ENCODE peak calls at places on chromosomes 3 and 15, in five cellular contexts. C is GM23248, I is IMR-90, Z is upper lobe of right lung, Q is A549. R is an unnamed sample. For H3K4me1, the result is how much of the 10 kb centered on the place peaks cover.

GRCh38 chr3:48314542-48314941 is 18.9 kb downstream of the SPINK8 start:
- DNase-seq in C (no peak), I (no peak), Z (no peak), Q (no peak), R (no peak)

GRCh38 chr15:69000725-69001503 is 13.6 kb upstream of the NOX5 start:
- DNase-seq in C (no peak), I (no peak), Z (no peak), Q (no peak), R (no peak)

GRCh38 chr3:153348457-153349137 is 186.6 kb downstream of the RAP2B start:
- DNase-seq in C (peak), I (peak), Z (no peak), Q (no peak), R (no peak)

GRCh38 chr15:94164202-94164807 is 67.1 kb upstream of the MCTP2 start:
- DNase-seq in C (peak), I (peak), Z (no peak), Q (peak), R (peak)

GRCh38 chr3:111072016-111072891 is 638 bp downstream of the NECTIN3 start:
- DNase-seq in C (peak), I (peak), Z (peak), Q (peak), R (no peak)

GRCh38 chr3:62211675-62212429 is 161.5 kb downstream of the FEZF2 start:
- DNase-seq in C (no peak), I (no peak), Z (no peak), Q (no peak), R (no peak)

GRCh38 chr3:123390865-123391613 is 57.9 kb downstream of the ADCY5 start:
- DNase-seq in C (peak), I (no peak), Z (no peak), Q (no peak), R (no peak)

GRCh38 chr3:39460677-39461076 is 6.8 kb upstream of the MOBP start:
- DNase-seq in C (no peak), I (no peak), Z (no peak), Q (no peak), R (no peak)

GRCh38 chr15:61812476-61812875 is 247.8 kb downstream of the VPS13C start:
- DNase-seq in C (no peak), I (no peak), Z (no peak), Q (no peak), R (no peak)

GRCh38 chr3:107989651-107990050 is 101.2 kb downstream of the CD47 start:
- DNase-seq in C (no peak), I (no peak), Z (no peak), Q (no peak), R (no peak)
- H3K4me1 ChIP-seq in C (under half), I (under half), Z (under half), Q (half or more), R (under half)

GRCh38 chr3:72100062-72100511 is 315.1 kb upstream of the PROK2 start:
- DNase-seq in C (no peak), I (no peak), Z (no peak), Q (no peak), R (no peak)
- H3K4me1 ChIP-seq in C (under half), I (under half), Z (under half), Q (under half), R (under half)

GRCh38 chr3:194491996-194492395 is 5.2 kb upstream of the ATP13A3 start:
- DNase-seq in C (no peak), I (no peak), Z (no peak), Q (no peak), R (no peak)
- H3K4me1 ChIP-seq in C (under half), I (under half), Z (under half), Q (under half), R (under half)

GRCh38 chr3:50273689-50274065 is 4.7 kb downstream of the SEMA3B start:
- DNase-seq in C (no peak), I (no peak), Z (no peak), Q (no peak), R (no peak)

GRCh38 chr3:50274371-50275104 is 4.3 kb upstream of the LSMEM2 start:
- DNase-seq in C (peak), I (peak), Z (peak), Q (peak), R (peak)

GRCh38 chr3:50270841-50271240 is 1.9 kb downstream of the SEMA3B start:
- DNase-seq in C (no peak), I (no peak), Z (no peak), Q (no peak), R (no peak)

GRCh38 chr3:50271314-50272072 is 2.5 kb downstream of the SEMA3B start:
- DNase-seq in C (no peak), I (no peak), Z (no peak), Q (no peak), R (no peak)

DNA sequence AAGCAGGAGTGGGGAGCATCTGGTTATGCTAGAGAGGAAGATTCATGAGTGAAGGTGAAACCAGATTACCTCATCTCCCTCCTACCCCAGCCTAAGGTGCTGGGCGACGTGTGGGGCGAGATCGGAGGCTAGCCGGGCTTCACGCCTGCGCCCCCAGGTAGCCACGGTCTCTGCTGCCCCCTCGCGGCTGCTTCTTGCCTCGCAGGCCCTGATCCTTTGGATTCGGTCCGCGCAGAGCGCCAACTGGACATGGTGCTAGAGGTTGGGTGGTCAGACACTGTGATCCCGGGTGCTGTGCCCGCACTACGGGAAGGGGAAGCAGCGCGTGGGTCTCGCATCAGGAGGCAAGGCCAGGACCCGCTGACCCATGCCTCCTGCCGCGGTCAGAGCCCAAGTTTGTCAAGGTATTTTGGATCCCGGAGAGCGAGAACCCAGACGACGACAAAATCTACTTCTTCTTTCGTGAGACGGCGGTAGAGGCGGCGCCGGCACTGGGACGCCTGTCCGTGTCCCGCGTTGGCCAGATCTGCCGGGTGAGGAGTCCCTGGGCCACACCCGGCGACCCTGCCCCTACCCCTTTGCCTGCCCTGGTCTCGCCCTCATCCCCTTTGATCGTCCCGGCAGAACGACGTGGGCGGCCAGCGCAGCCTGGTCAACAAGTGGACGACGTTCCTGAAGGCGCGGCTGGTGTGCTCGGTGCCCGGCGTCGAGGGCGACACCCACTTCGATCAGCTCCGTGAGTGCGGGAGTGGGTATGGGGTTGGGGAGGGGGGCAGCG is 4.2 kb downstream of the SEMA3B start:
- DNase-seq in C (peak), I (peak), Z (peak), Q (peak), R (peak)
- H3K4me1 ChIP-seq in C (under half), I (under half), Z (under half), Q (under half), R (under half)

DNA sequence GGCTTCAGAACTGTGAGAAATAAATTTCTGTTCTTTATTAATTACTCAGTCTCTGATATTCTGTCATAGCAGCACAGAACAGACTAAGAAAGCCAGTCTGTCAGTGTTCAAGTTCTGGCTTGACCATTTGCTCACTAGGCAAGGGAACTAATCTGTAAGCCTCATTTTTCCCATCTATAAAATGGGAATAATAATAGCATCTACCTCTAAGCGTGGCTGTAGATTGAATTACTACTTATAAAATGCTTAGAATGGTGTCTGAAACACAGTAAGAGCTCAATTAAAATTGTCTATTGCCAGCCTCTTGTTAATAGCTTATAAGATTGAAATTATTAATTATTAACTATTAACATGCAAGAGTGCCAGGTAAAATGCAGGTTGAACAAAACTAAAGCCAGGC is 209.7 kb upstream of the LRRFIP2 start:
- DNase-seq in C (no peak), I (no peak), Z (no peak), Q (no peak), R (no peak)
- H3K4me1 ChIP-seq in C (under half), I (under half), Z (under half), Q (under half), R (under half)

GRCh38 chr15:52783191-52783829 is 6.8 kb downstream of the ONECUT1 start:
- DNase-seq in C (no peak), I (no peak), Z (peak), Q (no peak), R (no peak)
- H3K4me1 ChIP-seq in C (under half), I (under half), Z (under half), Q (under half), R (under half)

GRCh38 chr3:71127463-71128243 is 455.9 kb downstream of the FOXP1 start:
- DNase-seq in C (peak), I (peak), Z (no peak), Q (no peak), R (peak)
- H3K4me1 ChIP-seq in C (under half), I (under half), Z (under half), Q (under half), R (half or more)

R was measured in CD4-positive, CD25-positive, alpha-beta regulatory T cell.